ENCODE peak calls at places on chromosome 15, in ten cellular contexts. T is Caco-2; G is Caki2; A is epithelial cell of esophagus; J is CD8-positive, alpha-beta memory T cell; R is stimulated activated CD4-positive, alpha-beta T cell treated with anti-CD3 and anti-CD28 coated beads, Interleukin-1b, Interleukin-23, amount 100 ng/mL, for 1 hour; L is NCI-H510A treated with DMSO at 0.1 percent for 48 hours; K is cardiac fibroblast; N is mesothelial cell of epicardium; W is germinal center. B is an unnamed sample.

GRCh38 chr15:25596644-25597562 is 158.1 kb upstream of the UBE3A start:
- DNase-seq in T (no peak), G (no peak), A (no peak), J (no peak), R (no peak), L (peak; percentile 2), K (no peak), N (no peak), W (no peak), B (no peak)

GRCh38 chr15:40344631-40345120 is 3.9 kb upstream of the CCDC9B start:
- DNase-seq in T (peak; percentile 68), G (no peak), A (peak; percentile 69), J (peak; percentile 62), R (peak; percentile 33), L (peak; percentile 41), K (peak; percentile 76), N (no peak), W (peak; percentile 85), B (no peak)

GRCh38 chr15:42079401-42079908 is 14.9 kb downstream of the PLA2G4D start:
- DNase-seq in T (no peak), G (no peak), A (no peak), J (no peak), R (no peak), L (no peak), K (no peak), N (peak; percentile 34), W (no peak), B (no peak)

GRCh38 chr15:84600687-84601554 is at the start of gene ZSCAN2:
- DNase-seq in T (peak; percentile 95), G (peak; percentile 90), A (peak; percentile 96), J (peak; percentile 89), R (peak; percentile 77), L (peak; percentile 88), K (peak; percentile 93), N (peak; percentile 96), W (peak; percentile 97), B (peak; percentile 64)

GRCh38 chr15:57218826-57219576 is 157.3 kb upstream of the CGNL1 start:
- DNase-seq in T (no peak), G (no peak), A (peak; percentile 18), J (no peak), R (no peak), L (peak; percentile 99), K (peak; percentile 95), N (no peak), W (no peak), B (no peak)

GRCh38 chr15:38746211-38746610 is 181.6 kb upstream of the RASGRP1 start:
- DNase-seq in T (no peak), G (no peak), A (no peak), J (no peak), R (no peak), L (no peak), K (no peak), N (no peak), W (no peak), B (no peak)

GRCh38 chr15:89307791-89308190 is 26.8 kb downstream of the POLG start:
- DNase-seq in T (no peak), G (no peak), A (peak; percentile 50), J (no peak), R (no peak), L (no peak), K (no peak), N (no peak), W (no peak), B (no peak)

GRCh38 chr15:73682597-73683090 is 1.5 kb upstream of the CD276 start:
- DNase-seq in T (no peak), G (no peak), A (no peak), J (no peak), R (no peak), L (no peak), K (no peak), N (no peak), W (no peak), B (no peak)

GRCh38 chr15:62758126-62758951 is 284.2 kb upstream of the TPM1 start:
- DNase-seq in T (no peak), G (peak; percentile 82), A (peak; percentile 90), J (no peak), R (no peak), L (no peak), K (peak; percentile 91), N (no peak), W (no peak), B (no peak)

GRCh38 chr15:98953000-98953776 is 54.4 kb downstream of the PGPEP1L start:
- DNase-seq in T (no peak), G (no peak), A (no peak), J (peak; percentile 3), R (no peak), L (no peak), K (no peak), N (no peak), W (no peak), B (no peak)

GRCh38 chr15:98941595-98942255 is 65.9 kb downstream of the PGPEP1L start:
- DNase-seq in T (no peak), G (no peak), A (no peak), J (no peak), R (no peak), L (no peak), K (no peak), N (no peak), W (no peak), B (no peak)

GRCh38 chr15:22951031-22951380 is 29.2 kb downstream of the CYFIP1 start:
- DNase-seq in T (no peak), G (no peak), A (no peak), J (no peak), R (no peak), L (no peak), K (no peak), N (no peak), W (no peak), B (no peak)

GRCh38 chr15:85306946-85307686 is 73.3 kb upstream of the AKAP13 start:
- DNase-seq in T (no peak), G (no peak), A (no peak), J (no peak), R (no peak), L (no peak), K (no peak), N (no peak), W (no peak), B (no peak)

GRCh38 chr15:80957556-80957955 is 32.1 kb downstream of the MESD start:
- DNase-seq in T (no peak), G (no peak), A (no peak), J (no peak), R (no peak), L (no peak), K (peak; percentile 40), N (no peak), W (no peak), B (no peak)

GRCh38 chr15:33031324-33031736 is 163.2 kb downstream of the FMN1 start:
- DNase-seq in T (no peak), G (no peak), A (peak; percentile 76), J (no peak), R (no peak), L (no peak), K (no peak), N (no peak), W (no peak), B (no peak)

GRCh38 chr15:70328137-70329115 is 230.7 kb upstream of the TLE3 start:
- DNase-seq in T (no peak), G (peak; percentile 8), A (no peak), J (no peak), R (no peak), L (no peak), K (peak; percentile 65), N (peak; percentile 35), W (peak; percentile 63), B (no peak)

GRCh38 chr15:86916671-86917450 is 837.2 kb downstream of the AGBL1 start:
- DNase-seq in T (no peak), G (no peak), A (no peak), J (no peak), R (no peak), L (no peak), K (no peak), N (no peak), W (no peak), B (no peak)

GRCh38 chr15:58934521-58934920 is 1.0 kb upstream of the SLTM start:
- DNase-seq in T (no peak), G (peak; percentile 46), A (peak; percentile 24), J (no peak), R (no peak), L (no peak), K (no peak), N (no peak), W (no peak), B (no peak)

GRCh38 chr15:40069178-40070165 is 30.5 kb upstream of the SRP14 start:
- DNase-seq in T (no peak), G (peak; percentile 91), A (peak; percentile 44), J (no peak), R (no peak), L (peak; percentile 91), K (peak; percentile 85), N (no peak), W (peak; percentile 55), B (no peak)

GRCh38 chr15:86863226-86863915 is 783.7 kb downstream of the AGBL1 start:
- DNase-seq in T (no peak), G (no peak), A (peak; percentile 97), J (no peak), R (no peak), L (no peak), K (no peak), N (no peak), W (no peak), B (no peak)

GRCh38 chr15:60966316-60966715 is 262.8 kb downstream of the RORA start:
- DNase-seq in T (no peak), G (no peak), A (no peak), J (no peak), R (no peak), L (no peak), K (no peak), N (no peak), W (no peak), B (no peak)